ENCODE peak calls at places on chromosome 1, in five cellular contexts. F is Peyer's patch, R is IMR-90, W is uterus, P is stomach. M is an unnamed sample. For H3K36me3, the result is how much of the 10 kb centered on the place peaks cover.

GRCh38 chr1:11825131-11825530 is 19.1 kb downstream of the CLCN6 start:
- DNase-seq in R (no peak), F (no peak), W (no peak), P (no peak), M (no peak)

GRCh38 chr1:45359882-45360513 is 19.8 kb upstream of the MUTYH start:
- DNase-seq in P (peak), R (peak), W (peak), F (peak), M (peak)

GRCh38 chr1:218591966-218592365 is 246.8 kb downstream of the TGFB2 start:
- DNase-seq in R (no peak), W (no peak), P (no peak), F (no peak), M (no peak)

GRCh38 chr1:16120940-16121410 is 34.9 kb downstream of the EPHA2 start:
- DNase-seq in R (no peak), P (peak), W (no peak), F (no peak), M (no peak)

GRCh38 chr1:100354971-100355394 is 2.7 kb downstream of the CDC14A start:
- DNase-seq in F (peak), W (no peak), R (peak), P (peak), M (no peak)

GRCh38 chr1:110675060-110675791 is 486 bp upstream of the KCNA3 start:
- DNase-seq in R (no peak), W (no peak), P (no peak), F (no peak), M (peak)

GRCh38 chr1:171566467-171566866 is 55.6 kb upstream of the MYOCOS start:
- DNase-seq in F (no peak), P (no peak), R (no peak), W (no peak), M (no peak)

GRCh38 chr1:18470650-18471355 is 9.9 kb upstream of the KLHDC7A start:
- DNase-seq in P (no peak), F (no peak), R (no peak), W (no peak), M (no peak)

GRCh38 chr1:170461762-170462384 is 70.1 kb upstream of the GORAB start:
- DNase-seq in P (no peak), W (peak), F (no peak), R (peak), M (peak)

GRCh38 chr1:23563003-23563402 is 3.7 kb upstream of the ID3 start:
- DNase-seq in W (no peak), F (no peak), P (no peak), R (no peak), M (no peak)

GRCh38 chr1:112716133-112716720 is 1.1 kb upstream of the PPM1J start:
- DNase-seq in W (peak), F (peak), P (peak), R (peak), M (peak)

GRCh38 chr1:236494586-236495207 is 29.1 kb upstream of the LGALS8 start:
- DNase-seq in F (no peak), P (no peak), W (no peak), R (peak), M (no peak)

GRCh38 chr1:33181906-33182305 is at the start of gene TRIM62:
- DNase-seq in F (peak), P (peak), R (peak), W (peak), M (peak)

GRCh38 chr1:185420588-185421081 is 103.6 kb upstream of the IVNS1ABP start:
- DNase-seq in W (no peak), R (no peak), F (no peak), P (no peak), M (no peak)

GRCh38 chr1:226452981-226453380 is 45.1 kb upstream of the PARP1 start:
- DNase-seq in F (no peak), P (no peak), W (no peak), R (no peak), M (no peak)

GRCh38 chr1:117146570-117147340 is 25.2 kb upstream of the TRIM45 start:
- DNase-seq in P (no peak), F (no peak), W (no peak), R (peak), M (no peak)

GRCh38 chr1:201332616-201333335 is 44.7 kb downstream of the TNNT2 start:
- DNase-seq in R (no peak), P (no peak), W (no peak), F (no peak), M (no peak)

GRCh38 chr1:40314721-40315238 is 2.3 kb downstream of the COL9A2 start:
- DNase-seq in F (no peak), P (no peak), R (no peak), W (no peak), M (no peak)

GRCh38 chr1:55244476-55245109 is 29.4 kb upstream of the USP24 start:
- DNase-seq in P (no peak), F (no peak), W (no peak), R (peak), M (no peak)

GRCh38 chr1:197841158-197841557 is 61.3 kb upstream of the C1orf53 start:
- DNase-seq in F (no peak), P (no peak), R (no peak), W (no peak), M (no peak)

GRCh38 chr1:227782226-227782625 is 33.2 kb upstream of the PRSS38 start:
- DNase-seq in W (no peak), R (no peak), F (no peak), P (peak), M (no peak)

GRCh38 chr1:85450832-85451231 is 14.1 kb downstream of the DDAH1 start:
- DNase-seq in F (no peak), W (no peak), P (no peak), R (no peak), M (no peak)

GRCh38 chr1:30319765-30320580 is 403.4 kb downstream of the MATN1 start:
- DNase-seq in W (no peak), R (no peak), F (no peak), P (peak), M (no peak)

GRCh38 chr1:211411639-211412038 is 80.3 kb downstream of the RD3 start:
- DNase-seq in W (no peak), F (no peak), P (no peak), R (no peak), M (no peak)

GRCh38 chr1:22886211-22886610 is 86.5 kb downstream of the LACTBL1 start:
- DNase-seq in R (peak), W (no peak), P (no peak), F (no peak), M (no peak)

GRCh38 chr1:22472596-22472995 is 20.9 kb downstream of the ZBTB40 start:
- DNase-seq in P (peak), R (no peak), F (no peak), W (no peak), M (no peak)

GRCh38 chr1:232891656-232892317 is 58.6 kb upstream of the NTPCR start:
- DNase-seq in P (no peak), W (no peak), R (peak), F (no peak), M (no peak)

GRCh38 chr1:72003092-72003491 is 279.2 kb downstream of the NEGR1 start:
- DNase-seq in R (no peak), P (no peak), F (no peak), W (no peak), M (no peak)

GRCh38 chr1:96096138-96097011 is 625.2 kb upstream of the PTBP2 start:
- DNase-seq in F (no peak), P (no peak), W (no peak), R (no peak), M (no peak)

GRCh38 chr1:208267896-208268295 is 23.7 kb upstream of the PLXNA2 start:
- DNase-seq in P (no peak), W (no peak), R (no peak), F (no peak), M (no peak)

GRCh38 chr1:165914136-165914798 is 86.9 kb downstream of the UCK2 start:
- DNase-seq in W (peak), R (peak), F (peak), P (peak), M (no peak)

GRCh38 chr1:66624412-66625060 is 90.6 kb downstream of the SGIP1 start:
- DNase-seq in P (no peak), W (no peak), F (no peak), R (peak), M (no peak)

GRCh38 chr1:181768930-181769280 is 285.6 kb downstream of the CACNA1E start:
- DNase-seq in R (no peak), W (no peak), F (no peak), P (no peak), M (no peak)

GRCh38 chr1:224333939-224334701 is 4.1 kb upstream of the NVL start:
- DNase-seq in F (no peak), R (peak), P (no peak), W (no peak), M (no peak)

GRCh38 chr1:234014208-234014607 is 109.7 kb downstream of the SLC35F3 start:
- DNase-seq in W (no peak), F (no peak), P (no peak), R (no peak), M (no peak)

GRCh38 chr1:29202053-29202452 is 20.4 kb upstream of the SRSF4 start:
- DNase-seq in R (no peak), P (no peak), W (no peak), F (no peak), M (no peak)

GRCh38 chr1:97138515-97139032 is 417.0 kb downstream of the PTBP2 start:
- DNase-seq in R (no peak), W (no peak), P (no peak), F (no peak), M (no peak)
- H3K36me3 ChIP-seq in R (under half), W (under half), P (under half), F (under half), M (under half)

GRCh38 chr1:248904437-248905216 is 1.4 kb upstream of the PGBD2 start:
- DNase-seq in P (no peak), R (no peak), W (no peak), F (no peak), M (no peak)
- TF ChIP-seq POLR2A in P (no peak), R (no peak), W (no peak), F (no peak), M (no peak)

DNA sequence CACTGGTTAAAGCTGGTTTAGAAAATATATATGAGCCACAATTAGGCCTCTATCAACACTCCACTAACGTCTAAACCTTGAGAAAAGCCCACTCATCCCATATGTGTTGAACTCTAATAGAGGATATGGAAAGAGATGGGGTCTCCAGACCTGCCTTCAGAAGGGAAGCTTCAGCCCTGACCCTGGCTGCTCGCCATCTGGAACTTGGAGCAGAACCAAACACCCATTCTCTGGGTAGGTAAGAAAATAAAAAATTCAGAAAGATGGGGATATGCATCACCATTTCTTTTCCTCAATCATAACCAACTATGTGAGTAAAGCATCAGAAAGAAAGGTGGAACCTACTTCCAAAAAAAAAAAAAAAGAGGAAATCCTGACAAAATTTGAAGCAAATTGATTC is 666.2 kb downstream of the PTPRC start:
- DNase-seq in F (no peak), R (no peak), W (no peak), P (no peak), M (no peak)
- H3K36me3 ChIP-seq in F (under half), R (under half), W (under half), P (under half), M (under half)

GRCh38 chr1:43803646-43804045 is 96.3 kb downstream of the ST3GAL3 start:
- DNase-seq in R (peak), F (no peak), W (no peak), P (no peak), M (no peak)

GRCh38 chr1:43804569-43804968 is 97.2 kb downstream of the ST3GAL3 start:
- DNase-seq in P (no peak), R (no peak), W (no peak), F (no peak), M (no peak)

GRCh38 chr1:43803105-43803504 is 95.8 kb downstream of the ST3GAL3 start:
- DNase-seq in P (no peak), F (no peak), W (no peak), R (no peak), M (no peak)

GRCh38 chr1:43806183-43806582 is 98.8 kb downstream of the ST3GAL3 start:
- DNase-seq in W (no peak), F (no peak), P (no peak), R (no peak), M (no peak)

GRCh38 chr1:43805340-43805739 is 98.0 kb downstream of the ST3GAL3 start:
- DNase-seq in R (no peak), F (no peak), P (no peak), W (no peak), M (no peak)
- TF ChIP-seq POLR2A in R (no peak), F (no peak), P (no peak), W (no peak), M (no peak)

DNA sequence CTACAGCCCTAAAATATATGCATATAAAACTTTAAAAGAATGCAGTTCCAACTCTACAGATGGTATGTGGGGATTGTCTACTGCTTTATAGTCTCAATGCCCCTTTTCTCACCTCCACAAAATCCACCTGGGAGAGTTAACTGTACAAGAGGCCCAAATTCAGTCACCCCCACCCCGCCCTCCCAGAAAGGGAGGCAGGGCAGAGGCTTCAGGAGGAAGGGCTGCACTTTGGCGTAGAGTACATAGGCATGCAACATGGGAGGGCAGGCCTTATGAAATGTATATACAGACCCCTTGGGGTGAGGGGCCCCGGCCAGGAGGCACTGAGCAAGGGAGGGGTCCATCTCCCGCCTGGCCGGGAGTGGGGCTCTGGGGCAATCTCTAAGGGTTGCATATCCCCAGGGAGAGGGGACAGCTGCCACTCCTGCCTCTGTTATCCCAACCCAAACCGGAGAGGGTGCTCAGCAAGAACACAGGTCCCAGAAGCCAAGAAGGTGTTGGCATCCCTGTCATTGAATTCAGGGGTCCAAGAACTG is 1.3 kb upstream of the PYGO2 start:
- DNase-seq in F (no peak), R (no peak), W (no peak), P (no peak), M (no peak)
- H3K36me3 ChIP-seq in F (under half), R (half or more), W (under half), P (half or more), M (half or more)

M was measured in heart left ventricle.